ENCODE peak calls at places on chromosomes 16 and 17, in seven cellular contexts. One of them, this sample, is unnamed.

GRCh38 chr16:89367538-89368059 is 122.8 kb downstream of the ANKRD11 start:
- DNase-seq in Peyer's patch: no peak
- DNase-seq in GM10248: no peak
- DNase-seq in neural crest cell: no peak
- DNase-seq in AG09309: no peak
- DNase-seq in GM20000: no peak
- DNase-seq in progenitor cell of endocrine pancreas: no peak
- DNase-seq in this sample: no peak

GRCh38 chr17:8832711-8833352 is 33.7 kb upstream of the MFSD6L start:
- DNase-seq in Peyer's patch: no peak
- DNase-seq in GM10248: no peak
- DNase-seq in neural crest cell: peak; percentile 52
- DNase-seq in AG09309: no peak
- DNase-seq in GM20000: peak; percentile 69
- DNase-seq in progenitor cell of endocrine pancreas: no peak
- DNase-seq in this sample: peak; percentile 66

GRCh38 chr16:3690991-3691720 is 26.2 kb downstream of the TRAP1 start:
- DNase-seq in Peyer's patch: no peak
- DNase-seq in GM10248: no peak
- DNase-seq in neural crest cell: no peak
- DNase-seq in AG09309: no peak
- DNase-seq in GM20000: no peak
- DNase-seq in progenitor cell of endocrine pancreas: no peak
- DNase-seq in this sample: no peak

GRCh38 chr16:87854053-87854906 is 15.0 kb downstream of the SLC7A5 start:
- DNase-seq in Peyer's patch: no peak
- DNase-seq in GM10248: no peak
- DNase-seq in neural crest cell: no peak
- DNase-seq in AG09309: no peak
- DNase-seq in GM20000: no peak
- DNase-seq in progenitor cell of endocrine pancreas: no peak
- DNase-seq in this sample: no peak

GRCh38 chr16:89922884-89923639 is at the start of gene TUBB3:
- DNase-seq in Peyer's patch: peak; percentile 77
- DNase-seq in GM10248: peak; percentile 82
- DNase-seq in neural crest cell: peak; percentile 82
- DNase-seq in AG09309: no peak
- DNase-seq in GM20000: peak; percentile 91
- DNase-seq in progenitor cell of endocrine pancreas: peak; percentile 66
- DNase-seq in this sample: peak; percentile 83

GRCh38 chr17:71438631-71439146 is 682.1 kb upstream of the SOX9 start:
- DNase-seq in Peyer's patch: no peak
- DNase-seq in GM10248: no peak
- DNase-seq in neural crest cell: no peak
- DNase-seq in AG09309: peak; percentile 76
- DNase-seq in GM20000: no peak
- DNase-seq in progenitor cell of endocrine pancreas: no peak
- DNase-seq in this sample: no peak

GRCh38 chr17:31654936-31655335 is 204.1 kb downstream of the COPRS start:
- DNase-seq in Peyer's patch: no peak
- DNase-seq in GM10248: no peak
- DNase-seq in neural crest cell: no peak
- DNase-seq in AG09309: no peak
- DNase-seq in GM20000: no peak
- DNase-seq in progenitor cell of endocrine pancreas: no peak
- DNase-seq in this sample: no peak

GRCh38 chr16:3050487-3050886 is 4.1 kb downstream of the MMP25 start:
- DNase-seq in Peyer's patch: no peak
- DNase-seq in GM10248: no peak
- DNase-seq in neural crest cell: no peak
- DNase-seq in AG09309: no peak
- DNase-seq in GM20000: no peak
- DNase-seq in progenitor cell of endocrine pancreas: no peak
- DNase-seq in this sample: no peak

GRCh38 chr17:7330099-7331015 is 1.2 kb upstream of the NEURL4 start:
- DNase-seq in Peyer's patch: peak; percentile 80
- DNase-seq in GM10248: peak; percentile 88
- DNase-seq in neural crest cell: peak; percentile 74
- DNase-seq in AG09309: no peak
- DNase-seq in GM20000: peak; percentile 87
- DNase-seq in progenitor cell of endocrine pancreas: peak; percentile 64
- DNase-seq in this sample: peak; percentile 91

GRCh38 chr17:36597866-36598777 is 3.3 kb upstream of the MRM1 start:
- DNase-seq in Peyer's patch: no peak
- DNase-seq in GM10248: no peak
- DNase-seq in neural crest cell: no peak
- DNase-seq in AG09309: no peak
- DNase-seq in GM20000: no peak
- DNase-seq in progenitor cell of endocrine pancreas: no peak
- DNase-seq in this sample: peak; percentile 4

DNA sequence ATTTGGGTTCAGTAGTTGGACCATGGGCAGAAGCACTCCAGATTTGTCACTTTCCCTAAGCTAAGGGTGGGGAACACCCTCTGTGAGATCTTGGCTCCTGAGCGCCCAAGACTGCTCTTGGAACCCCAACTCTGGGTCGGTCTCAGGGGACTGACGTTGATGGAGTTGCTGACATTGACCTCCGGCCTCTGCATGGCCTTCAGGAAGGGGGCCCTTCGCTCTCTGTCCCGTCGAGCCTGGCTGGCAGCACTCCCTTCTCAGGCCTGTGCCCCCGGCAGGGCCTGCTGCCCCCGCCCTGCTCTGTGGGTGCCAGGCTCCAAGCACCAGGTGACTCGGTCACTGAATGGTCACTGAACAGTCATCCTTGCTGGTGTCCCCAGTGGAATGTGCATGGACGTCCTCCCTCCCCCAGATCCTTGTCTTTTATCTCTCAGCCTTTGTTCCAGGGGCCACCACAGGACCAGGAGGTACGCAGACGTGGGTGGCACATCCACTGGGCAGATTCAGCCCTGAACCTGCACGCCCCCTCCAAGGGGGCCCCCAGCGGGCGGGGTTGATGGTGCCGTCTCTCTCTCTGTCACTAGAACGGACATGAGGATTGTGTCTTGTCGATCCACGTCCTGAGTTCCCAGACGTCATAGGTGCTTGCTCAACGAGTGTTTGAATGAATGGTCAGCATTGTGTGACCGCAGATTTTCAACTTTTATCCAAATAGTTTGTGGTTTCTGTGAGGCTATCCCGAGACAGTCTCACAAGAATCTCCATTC is 314.5 kb downstream of the SEC14L1 start:
- DNase-seq in Peyer's patch: no peak
- DNase-seq in GM10248: no peak
- DNase-seq in neural crest cell: no peak
- DNase-seq in AG09309: no peak
- DNase-seq in GM20000: no peak
- DNase-seq in progenitor cell of endocrine pancreas: no peak
- DNase-seq in this sample: no peak
- TF ChIP-seq CTCF in Peyer's patch: no peak
- TF ChIP-seq CTCF in GM10248: no peak
- TF ChIP-seq CTCF in neural crest cell: no peak
- TF ChIP-seq CTCF in AG09309: no peak
- TF ChIP-seq CTCF in GM20000: no peak
- TF ChIP-seq CTCF in progenitor cell of endocrine pancreas: no peak
- TF ChIP-seq CTCF in this sample: no peak

GRCh38 chr16:30041841-30042240 is 10.8 kb upstream of the TLCD3B start:
- DNase-seq in Peyer's patch: no peak
- DNase-seq in GM10248: no peak
- DNase-seq in neural crest cell: no peak
- DNase-seq in AG09309: no peak
- DNase-seq in GM20000: no peak
- DNase-seq in progenitor cell of endocrine pancreas: no peak
- DNase-seq in this sample: no peak
- TF ChIP-seq CTCF in Peyer's patch: peak; percentile 39
- TF ChIP-seq CTCF in GM10248: no peak
- TF ChIP-seq CTCF in neural crest cell: peak; percentile 66
- TF ChIP-seq CTCF in AG09309: peak; percentile 41
- TF ChIP-seq CTCF in GM20000: no peak
- TF ChIP-seq CTCF in progenitor cell of endocrine pancreas: peak; percentile 49
- TF ChIP-seq CTCF in this sample: no peak

GRCh38 chr17:4161179-4161559 is 18.2 kb downstream of the CYB5D2 start:
- DNase-seq in Peyer's patch: no peak
- DNase-seq in GM10248: no peak
- DNase-seq in neural crest cell: no peak
- DNase-seq in AG09309: peak; percentile 31
- DNase-seq in GM20000: no peak
- DNase-seq in progenitor cell of endocrine pancreas: no peak
- DNase-seq in this sample: no peak
- TF ChIP-seq CTCF in Peyer's patch: no peak
- TF ChIP-seq CTCF in GM10248: no peak
- TF ChIP-seq CTCF in neural crest cell: no peak
- TF ChIP-seq CTCF in AG09309: peak; percentile 47
- TF ChIP-seq CTCF in GM20000: no peak
- TF ChIP-seq CTCF in progenitor cell of endocrine pancreas: no peak
- TF ChIP-seq CTCF in this sample: no peak

GRCh38 chr16:1564325-1564724 is 30.9 kb downstream of the TMEM204 start:
- DNase-seq in Peyer's patch: no peak
- DNase-seq in GM10248: no peak
- DNase-seq in neural crest cell: no peak
- DNase-seq in AG09309: no peak
- DNase-seq in GM20000: no peak
- DNase-seq in progenitor cell of endocrine pancreas: no peak
- DNase-seq in this sample: no peak
- TF ChIP-seq CTCF in Peyer's patch: peak; percentile 20
- TF ChIP-seq CTCF in GM10248: peak; percentile 24
- TF ChIP-seq CTCF in neural crest cell: peak; percentile 39
- TF ChIP-seq CTCF in AG09309: peak; percentile 26
- TF ChIP-seq CTCF in GM20000: no peak
- TF ChIP-seq CTCF in progenitor cell of endocrine pancreas: peak; percentile 12
- TF ChIP-seq CTCF in this sample: no peak

GRCh38 chr16:24943471-24943870 is 71.7 kb downstream of the ARHGAP17 start:
- DNase-seq in Peyer's patch: no peak
- DNase-seq in GM10248: no peak
- DNase-seq in neural crest cell: no peak
- DNase-seq in AG09309: no peak
- DNase-seq in GM20000: no peak
- DNase-seq in progenitor cell of endocrine pancreas: no peak
- DNase-seq in this sample: no peak

GRCh38 chr16:24936151-24936550 is 79.0 kb downstream of the ARHGAP17 start:
- DNase-seq in Peyer's patch: no peak
- DNase-seq in GM10248: no peak
- DNase-seq in neural crest cell: no peak
- DNase-seq in AG09309: no peak
- DNase-seq in GM20000: no peak
- DNase-seq in progenitor cell of endocrine pancreas: no peak
- DNase-seq in this sample: no peak

GRCh38 chr16:24939738-24940137 is 75.4 kb downstream of the ARHGAP17 start:
- DNase-seq in Peyer's patch: no peak
- DNase-seq in GM10248: no peak
- DNase-seq in neural crest cell: no peak
- DNase-seq in AG09309: no peak
- DNase-seq in GM20000: no peak
- DNase-seq in progenitor cell of endocrine pancreas: no peak
- DNase-seq in this sample: no peak

GRCh38 chr16:24935336-24935735 is 79.8 kb downstream of the ARHGAP17 start:
- DNase-seq in Peyer's patch: no peak
- DNase-seq in GM10248: no peak
- DNase-seq in neural crest cell: no peak
- DNase-seq in AG09309: no peak
- DNase-seq in GM20000: no peak
- DNase-seq in progenitor cell of endocrine pancreas: no peak
- DNase-seq in this sample: no peak

GRCh38 chr16:24939224-24939623 is 75.9 kb downstream of the ARHGAP17 start:
- DNase-seq in Peyer's patch: no peak
- DNase-seq in GM10248: no peak
- DNase-seq in neural crest cell: no peak
- DNase-seq in AG09309: no peak
- DNase-seq in GM20000: no peak
- DNase-seq in progenitor cell of endocrine pancreas: no peak
- DNase-seq in this sample: no peak
- TF ChIP-seq CTCF in Peyer's patch: no peak
- TF ChIP-seq CTCF in GM10248: no peak
- TF ChIP-seq CTCF in neural crest cell: no peak
- TF ChIP-seq CTCF in AG09309: no peak
- TF ChIP-seq CTCF in GM20000: no peak
- TF ChIP-seq CTCF in progenitor cell of endocrine pancreas: no peak
- TF ChIP-seq CTCF in this sample: no peak